ENCODE peak calls at places on chromosome 12, in four cellular contexts. One of them, this sample, is unnamed.
A peak's percentile ranks its signal among the peaks of the same experiment; 100 is the strongest.

GRCh38 chr12:4134434-4134762 is 139.2 kb upstream of the CCND2 start:
- DNase-seq in heart left ventricle: no peak
- DNase-seq in PC-3: no peak
- DNase-seq in stomach: no peak
- DNase-seq in this sample: no peak

GRCh38 chr12:124636138-124636968 is 68.9 kb upstream of the NCOR2 start:
- DNase-seq in heart left ventricle: peak; percentile 58
- DNase-seq in PC-3: peak; percentile 89
- DNase-seq in stomach: peak; percentile 48
- DNase-seq in this sample: peak; percentile 83

GRCh38 chr12:132194556-132194955 is 50.3 kb downstream of the NOC4L start:
- DNase-seq in heart left ventricle: no peak
- DNase-seq in PC-3: no peak
- DNase-seq in stomach: no peak
- DNase-seq in this sample: no peak

GRCh38 chr12:115222220-115222619 is 538.2 kb upstream of the TBX3 start:
- DNase-seq in heart left ventricle: no peak
- DNase-seq in PC-3: no peak
- DNase-seq in stomach: no peak
- DNase-seq in this sample: no peak

GRCh38 chr12:28057856-28058615 is 85.5 kb upstream of the PTHLH start:
- DNase-seq in heart left ventricle: no peak
- DNase-seq in PC-3: peak; percentile 100
- DNase-seq in stomach: no peak
- DNase-seq in this sample: peak; percentile 96

GRCh38 chr12:65532744-65533143 is 254.3 kb downstream of the MSRB3 start:
- DNase-seq in heart left ventricle: no peak
- DNase-seq in PC-3: peak; percentile 98
- DNase-seq in stomach: no peak
- DNase-seq in this sample: peak; percentile 50

GRCh38 chr12:95396849-95397498 is 77.0 kb upstream of the METAP2 start:
- DNase-seq in heart left ventricle: no peak
- DNase-seq in PC-3: peak; percentile 78
- DNase-seq in stomach: no peak
- DNase-seq in this sample: peak; percentile 95

GRCh38 chr12:47752552-47752951 is 6.1 kb downstream of the RAPGEF3 start:
- DNase-seq in heart left ventricle: no peak
- DNase-seq in PC-3: peak; percentile 85
- DNase-seq in stomach: no peak
- DNase-seq in this sample: peak; percentile 96

GRCh38 chr12:123054371-123054770 is 73.9 kb downstream of the ARL6IP4 start:
- DNase-seq in heart left ventricle: no peak
- DNase-seq in PC-3: no peak
- DNase-seq in stomach: no peak
- DNase-seq in this sample: no peak

GRCh38 chr12:3065300-3065699 is 11.9 kb upstream of the TSPAN9 start:
- DNase-seq in heart left ventricle: no peak
- DNase-seq in PC-3: no peak
- DNase-seq in stomach: no peak
- DNase-seq in this sample: no peak

GRCh38 chr12:105843989-105844768 is 294.6 kb downstream of the NUAK1 start:
- DNase-seq in heart left ventricle: no peak
- DNase-seq in PC-3: no peak
- DNase-seq in stomach: no peak
- DNase-seq in this sample: no peak

GRCh38 chr12:64531665-64532334 is 78.5 kb upstream of the RASSF3 start:
- DNase-seq in heart left ventricle: no peak
- DNase-seq in PC-3: no peak
- DNase-seq in stomach: no peak
- DNase-seq in this sample: no peak

GRCh38 chr12:54159140-54159539 is 29.6 kb downstream of the SMUG1 start:
- DNase-seq in heart left ventricle: no peak
- DNase-seq in PC-3: no peak
- DNase-seq in stomach: peak; percentile 57
- DNase-seq in this sample: peak; percentile 37

GRCh38 chr12:99381992-99382391 is 265.6 kb upstream of the GARIN6 start:
- DNase-seq in heart left ventricle: no peak
- DNase-seq in PC-3: peak; percentile 25
- DNase-seq in stomach: no peak
- DNase-seq in this sample: peak; percentile 16

GRCh38 chr12:2243275-2243674 is 190.5 kb downstream of the CACNA1C start:
- DNase-seq in heart left ventricle: no peak
- DNase-seq in PC-3: no peak
- DNase-seq in stomach: no peak
- DNase-seq in this sample: no peak

GRCh38 chr12:130876758-130877157 is 4.9 kb downstream of the RAN start:
- DNase-seq in heart left ventricle: no peak
- DNase-seq in PC-3: no peak
- DNase-seq in stomach: no peak
- DNase-seq in this sample: no peak

GRCh38 chr12:51994959-51995358 is 11.8 kb upstream of the TAMALIN start:
- DNase-seq in heart left ventricle: no peak
- DNase-seq in PC-3: no peak
- DNase-seq in stomach: no peak
- DNase-seq in this sample: no peak

GRCh38 chr12:57236925-57237652 is 7.6 kb downstream of the SHMT2 start:
- DNase-seq in heart left ventricle: peak; percentile 83
- DNase-seq in PC-3: no peak
- DNase-seq in stomach: no peak
- DNase-seq in this sample: no peak

GRCh38 chr12:78470354-78471195 is 394.0 kb upstream of the SYT1 start:
- DNase-seq in heart left ventricle: no peak
- DNase-seq in PC-3: peak; percentile 64
- DNase-seq in stomach: no peak
- DNase-seq in this sample: peak; percentile 53

GRCh38 chr12:96196781-96197180 is 2.6 kb downstream of the ELK3 start:
- DNase-seq in heart left ventricle: no peak
- DNase-seq in PC-3: peak; percentile 70
- DNase-seq in stomach: no peak
- DNase-seq in this sample: peak; percentile 80

GRCh38 chr12:29216797-29217583 is 67.9 kb downstream of the FAR2 start:
- DNase-seq in heart left ventricle: no peak
- DNase-seq in PC-3: no peak
- DNase-seq in stomach: no peak
- DNase-seq in this sample: no peak

GRCh38 chr12:12747281-12747680 is 30.1 kb downstream of the CDKN1B start:
- DNase-seq in heart left ventricle: no peak
- DNase-seq in PC-3: no peak
- DNase-seq in stomach: no peak
- DNase-seq in this sample: no peak

GRCh38 chr12:27012239-27012981 is 1.8 kb downstream of the TM7SF3 start:
- DNase-seq in heart left ventricle: no peak
- DNase-seq in PC-3: no peak
- DNase-seq in stomach: no peak
- DNase-seq in this sample: no peak

GRCh38 chr12:20184514-20184913 is 183.8 kb upstream of the PDE3A start:
- DNase-seq in heart left ventricle: no peak
- DNase-seq in PC-3: no peak
- DNase-seq in stomach: no peak
- DNase-seq in this sample: no peak

This sample was measured in epithelial cell of esophagus.